ENCODE peak calls at places on chromosomes 4 and X, in five cellular contexts. K is fibroblast of pulmonary artery; R is amygdala; I is activated CD8-positive, alpha-beta memory T cell treated with anti-CD3 and anti-CD28 coated beads for 48 hours; O is right cardiac atrium. E is an unnamed sample.

GRCh38 chr4:173076903-173077629 is 91.5 kb upstream of the GALNT7 start:
- DNase-seq in R (no peak), I (no peak), K (no peak), O (no peak), E (no peak)

GRCh38 chrX:96770315-96770714 is 85.7 kb downstream of the DIAPH2 start:
- DNase-seq in I (no peak), K (peak; percentile 46), O (no peak), R (no peak), E (no peak)

GRCh38 chrX:80648023-80648422 is 161.7 kb downstream of the BRWD3 start:
- DNase-seq in O (no peak), I (no peak), R (no peak), K (peak; percentile 24), E (no peak)

GRCh38 chrX:104806346-104806745 is 240.3 kb downstream of the IL1RAPL2 start:
- DNase-seq in I (no peak), O (no peak), R (no peak), K (no peak), E (no peak)

GRCh38 chrX:31435592-31435991 is 363.8 kb upstream of the FTHL17 start:
- DNase-seq in I (no peak), R (peak; percentile 1), O (no peak), K (peak; percentile 8), E (no peak)

GRCh38 chrX:116873678-116874077 is 410.9 kb upstream of the CT83 start:
- DNase-seq in R (no peak), K (peak; percentile 10), I (no peak), O (no peak), E (no peak)

GRCh38 chr4:76690091-76690905 is 207.6 kb downstream of the SOWAHB start:
- DNase-seq in I (no peak), K (no peak), O (no peak), R (no peak), E (no peak)

GRCh38 chr4:90852232-90852631 is 725.0 kb downstream of the CCSER1 start:
- DNase-seq in R (no peak), I (no peak), O (no peak), K (no peak), E (no peak)

GRCh38 chr4:35772291-35772690 is 472.0 kb downstream of the ARAP2 start:
- DNase-seq in K (peak; percentile 3), I (no peak), O (no peak), R (no peak), E (no peak)

GRCh38 chr4:37383579-37384229 is 139.2 kb downstream of the NWD2 start:
- DNase-seq in R (no peak), O (no peak), K (peak; percentile 48), I (no peak), E (no peak)

GRCh38 chr4:102620697-102621497 is 119.7 kb downstream of the NFKB1 start:
- DNase-seq in O (no peak), I (no peak), R (no peak), K (peak; percentile 84), E (no peak)

GRCh38 chr4:19455196-19455595 is 796.5 kb upstream of the SLIT2 start:
- DNase-seq in O (peak; percentile 25), I (no peak), R (no peak), K (no peak), E (no peak)

GRCh38 chr4:25888781-25889180 is 25.2 kb upstream of the SMIM20 start:
- DNase-seq in I (no peak), R (no peak), K (peak; percentile 31), O (no peak), E (no peak)

GRCh38 chr4:57249083-57249482 is 138.9 kb upstream of the IGFBP7 start:
- DNase-seq in R (no peak), O (no peak), I (no peak), K (peak; percentile 43), E (no peak)

GRCh38 chrX:123153846-123154335 is 30.2 kb upstream of the GRIA3 start:
- DNase-seq in I (no peak), K (no peak), R (no peak), O (no peak), E (no peak)

GRCh38 chrX:73850124-73851013 is 287.4 kb downstream of the CHIC1 start:
- DNase-seq in R (peak; percentile 9), O (peak; percentile 64), K (peak; percentile 42), I (no peak), E (no peak)

GRCh38 chr4:4782969-4783368 is 76.5 kb upstream of the MSX1 start:
- DNase-seq in O (no peak), K (peak; percentile 35), R (no peak), I (no peak), E (peak; percentile 36)

GRCh38 chrX:13690836-13691235 is 1.9 kb downstream of the RAB9A start:
- DNase-seq in K (no peak), I (no peak), O (no peak), R (no peak), E (no peak)

GRCh38 chr4:3802571-3803474 is 36.6 kb downstream of the ADRA2C start:
- DNase-seq in R (no peak), I (no peak), O (peak; percentile 19), K (no peak), E (no peak)

GRCh38 chr4:152628128-152628527 is 51.7 kb downstream of the TMEM154 start:
- DNase-seq in R (no peak), K (no peak), O (no peak), I (no peak), E (peak; percentile 60)

GRCh38 chrX:118350715-118351114 is 4.8 kb downstream of the WDR44 start:
- DNase-seq in K (no peak), O (no peak), R (no peak), I (no peak), E (no peak)

GRCh38 chr4:101065935-101066485 is 281.3 kb downstream of the PPP3CA start:
- DNase-seq in I (no peak), O (no peak), K (no peak), R (no peak), E (no peak)

GRCh38 chr4:120995611-120996010 is 73.1 kb upstream of the PRDM5 start:
- DNase-seq in R (no peak), O (no peak), K (no peak), I (no peak), E (no peak)